ENCODE peak calls at places on chromosomes 16 and 17, in ten cellular contexts. W, S, D, Y, V, T, A, E, O and C are unnamed samples.

GRCh38 chr17:43442711-43443110 is 41.1 kb upstream of the DHX8 start:
- DNase-seq in O (no peak), V (no peak), Y (no peak), D (no peak), W (no peak), T (no peak), A (peak), E (no peak), S (no peak), C (no peak)

GRCh38 chr16:4411684-4412083 is 4.7 kb downstream of the CORO7 start:
- DNase-seq in Y (no peak), D (peak), S (no peak), T (no peak), W (no peak), A (peak), O (no peak), V (no peak), E (no peak), C (no peak)

GRCh38 chr17:83118071-83118841 is 38.8 kb downstream of the METRNL start:
- DNase-seq in A (no peak), D (no peak), V (no peak), O (no peak), T (no peak), W (no peak), Y (no peak), S (no peak), E (no peak), C (no peak)

GRCh38 chr16:88508376-88508867 is 55.3 kb downstream of the ZFPM1 start:
- DNase-seq in S (no peak), D (no peak), V (no peak), Y (no peak), A (no peak), W (no peak), T (no peak), O (no peak), E (no peak), C (no peak)

GRCh38 chr17:80124351-80124981 is 22.5 kb downstream of the EIF4A3 start:
- DNase-seq in D (peak), O (peak), V (no peak), A (peak), E (peak), S (no peak), T (no peak), Y (no peak), W (no peak), C (peak)

GRCh38 chr17:65231086-65231485 is 93.9 kb downstream of the RGS9 start:
- DNase-seq in A (no peak), O (no peak), Y (no peak), V (no peak), W (no peak), S (no peak), D (no peak), T (no peak), E (no peak), C (no peak)

GRCh38 chr17:19262650-19263620 is 25.8 kb downstream of the EPN2 start:
- DNase-seq in S (no peak), A (peak), W (no peak), Y (no peak), O (no peak), E (no peak), D (peak), V (no peak), T (no peak), C (no peak)

GRCh38 chr17:78960945-78961344 is 18.8 kb downstream of the LGALS3BP start:
- DNase-seq in T (no peak), O (no peak), D (no peak), S (no peak), V (no peak), A (peak), W (no peak), E (no peak), Y (peak), C (no peak)

GRCh38 chr17:14845562-14846335 is 419.4 kb downstream of the PMP22 start:
- DNase-seq in W (peak), A (peak), Y (no peak), O (no peak), S (no peak), V (no peak), T (no peak), E (no peak), D (no peak), C (no peak)

GRCh38 chr16:22123759-22124490 is 31.6 kb downstream of the VWA3A start:
- DNase-seq in Y (no peak), E (no peak), D (no peak), S (no peak), T (no peak), W (no peak), V (no peak), A (no peak), O (no peak), C (no peak)

GRCh38 chr17:80586464-80587228 is 42.0 kb downstream of the RPTOR start:
- DNase-seq in T (no peak), S (no peak), W (no peak), Y (peak), O (no peak), D (no peak), E (no peak), V (peak), A (no peak), C (no peak)

GRCh38 chr17:52606098-52606497 is 447.6 kb upstream of the CA10 start:
- DNase-seq in S (no peak), T (no peak), V (no peak), Y (no peak), O (no peak), W (peak), D (no peak), E (no peak), A (peak), C (no peak)

GRCh38 chr17:7060165-7060890 is 16.4 kb upstream of the SLC16A11 start:
- DNase-seq in S (no peak), Y (no peak), V (no peak), D (no peak), A (peak), W (peak), O (no peak), T (no peak), E (no peak), C (no peak)

GRCh38 chr17:1762233-1762905 is 509 bp downstream of the SERPINF1 start:
- DNase-seq in V (peak), W (no peak), Y (no peak), E (no peak), T (peak), O (no peak), D (peak), S (peak), A (peak), C (no peak)

GRCh38 chr17:2075336-2076056 is 20.6 kb downstream of the HIC1 start:
- DNase-seq in Y (no peak), W (no peak), E (no peak), T (no peak), V (no peak), A (peak), D (peak), O (peak), S (no peak), C (no peak)

GRCh38 chr17:83125515-83126274 is 46.3 kb downstream of the METRNL start:
- DNase-seq in S (peak), Y (peak), A (no peak), W (no peak), D (peak), O (peak), V (no peak), E (no peak), T (peak), C (no peak)

GRCh38 chr17:64964796-64965195 is 45.5 kb upstream of the LRRC37A3 start:
- DNase-seq in T (no peak), S (no peak), V (no peak), A (no peak), D (no peak), O (no peak), W (no peak), E (no peak), Y (no peak), C (no peak)

GRCh38 chr16:47358816-47359215 is 102.0 kb downstream of the ITFG1 start:
- DNase-seq in Y (no peak), T (no peak), W (no peak), E (no peak), D (no peak), S (no peak), O (no peak), A (no peak), V (no peak), C (no peak)

GRCh38 chr17:17515921-17516295 is 19.7 kb upstream of the RASD1 start:
- DNase-seq in Y (no peak), D (no peak), S (no peak), E (no peak), W (no peak), O (no peak), T (no peak), A (peak), V (no peak), C (no peak)

GRCh38 chr17:72425796-72426173 is 305.0 kb downstream of the SOX9 start:
- DNase-seq in D (no peak), O (no peak), S (no peak), A (no peak), T (no peak), W (no peak), Y (no peak), E (no peak), V (no peak), C (no peak)

GRCh38 chr16:57648125-57648524 is 19.7 kb downstream of the ADGRG1 start:
- DNase-seq in W (no peak), T (no peak), V (no peak), S (no peak), A (no peak), E (no peak), Y (no peak), O (no peak), D (no peak), C (no peak)

GRCh38 chr16:714558-715447 is at the start of gene METRN:
- DNase-seq in A (peak), S (peak), Y (peak), V (no peak), E (peak), O (peak), T (peak), D (peak), W (no peak), C (peak)

GRCh38 chr16:89393731-89394406 is 96.5 kb downstream of the ANKRD11 start:
- DNase-seq in V (no peak), Y (no peak), O (no peak), S (no peak), T (peak), W (no peak), E (no peak), D (peak), A (no peak), C (no peak)

GRCh38 chr17:1929896-1930750 is 95.0 kb downstream of the RTN4RL1 start:
- DNase-seq in E (no peak), S (no peak), D (no peak), Y (no peak), V (no peak), A (no peak), O (no peak), W (no peak), T (no peak), C (no peak)

GRCh38 chr17:1559047-1559742 is 3.4 kb downstream of the PITPNA start:
- DNase-seq in S (no peak), O (no peak), Y (no peak), E (no peak), D (no peak), V (no peak), A (no peak), W (no peak), T (no peak), C (no peak)

GRCh38 chr17:30503558-30503957 is 26.4 kb downstream of the GOSR1 start:
- DNase-seq in S (no peak), W (no peak), T (no peak), O (no peak), E (no peak), Y (no peak), D (no peak), V (no peak), A (no peak), C (no peak)

GRCh38 chr17:57604771-57605733 is 140.0 kb downstream of the CCDC182 start:
- DNase-seq in O (no peak), E (no peak), S (no peak), V (peak), W (no peak), Y (peak), D (peak), T (no peak), A (peak), C (no peak)

GRCh38 chr17:82858376-82859126 is 18.7 kb upstream of the ZNF750 start:
- DNase-seq in S (no peak), T (no peak), O (no peak), A (no peak), E (no peak), D (no peak), Y (no peak), V (no peak), W (no peak), C (no peak)

GRCh38 chr17:44345497-44346026 is 460 bp downstream of the GRN start:
- DNase-seq in D (no peak), A (peak), S (no peak), T (peak), O (no peak), E (peak), V (no peak), W (peak), Y (peak), C (peak)

GRCh38 chr17:63578769-63579111 is 22.0 kb upstream of the TACO1 start:
- DNase-seq in S (no peak), E (no peak), T (no peak), A (no peak), W (no peak), D (no peak), V (no peak), O (no peak), Y (no peak), C (no peak)

GRCh38 chr17:76714822-76715461 is 4.2 kb upstream of the MXRA7 start:
- DNase-seq in W (no peak), E (peak), S (no peak), O (peak), D (peak), T (peak), Y (peak), A (peak), V (no peak), C (peak)

GRCh38 chr17:10757067-10757466 is 27.2 kb upstream of the TMEM220 start:
- DNase-seq in A (no peak), S (no peak), O (no peak), T (peak), V (no peak), Y (no peak), E (no peak), D (no peak), W (no peak), C (no peak)

GRCh38 chr17:70041575-70041974 is 33.5 kb upstream of the KCNJ16 start:
- DNase-seq in W (no peak), E (no peak), V (no peak), Y (no peak), O (no peak), S (no peak), T (no peak), D (no peak), A (no peak), C (no peak)

GRCh38 chr17:70034158-70034557 is 40.9 kb upstream of the KCNJ16 start:
- DNase-seq in Y (no peak), V (no peak), D (no peak), A (peak), W (no peak), S (no peak), O (no peak), T (no peak), E (no peak), C (no peak)

GRCh38 chr17:70041061-70041460 is 34.0 kb upstream of the KCNJ16 start:
- DNase-seq in E (no peak), A (no peak), Y (no peak), D (no peak), O (no peak), T (no peak), V (no peak), S (no peak), W (no peak), C (no peak)

GRCh38 chr17:70040336-70040735 is 34.7 kb upstream of the KCNJ16 start:
- DNase-seq in V (no peak), D (no peak), O (no peak), A (no peak), E (no peak), W (no peak), Y (no peak), S (no peak), T (no peak), C (no peak)

GRCh38 chr17:70037498-70037897 is 37.5 kb upstream of the KCNJ16 start:
- DNase-seq in Y (no peak), V (no peak), S (no peak), O (no peak), W (no peak), D (no peak), A (no peak), T (no peak), E (no peak), C (no peak)
- TF ChIP-seq CTCF in Y (no peak), V (no peak), S (no peak), O (no peak), W (no peak), D (no peak), A (no peak), T (no peak), E (no peak), C (no peak)

GRCh38 chr17:42163113-42163512 is 8.3 kb upstream of the RAB5C start:
- DNase-seq in Y (no peak), W (no peak), V (no peak), A (no peak), T (no peak), S (no peak), E (no peak), O (no peak), D (no peak), C (peak)
- TF ChIP-seq CTCF in Y (peak), W (peak), V (peak), A (peak), T (peak), S (no peak), E (peak), O (peak), D (no peak), C (peak)

DNA sequence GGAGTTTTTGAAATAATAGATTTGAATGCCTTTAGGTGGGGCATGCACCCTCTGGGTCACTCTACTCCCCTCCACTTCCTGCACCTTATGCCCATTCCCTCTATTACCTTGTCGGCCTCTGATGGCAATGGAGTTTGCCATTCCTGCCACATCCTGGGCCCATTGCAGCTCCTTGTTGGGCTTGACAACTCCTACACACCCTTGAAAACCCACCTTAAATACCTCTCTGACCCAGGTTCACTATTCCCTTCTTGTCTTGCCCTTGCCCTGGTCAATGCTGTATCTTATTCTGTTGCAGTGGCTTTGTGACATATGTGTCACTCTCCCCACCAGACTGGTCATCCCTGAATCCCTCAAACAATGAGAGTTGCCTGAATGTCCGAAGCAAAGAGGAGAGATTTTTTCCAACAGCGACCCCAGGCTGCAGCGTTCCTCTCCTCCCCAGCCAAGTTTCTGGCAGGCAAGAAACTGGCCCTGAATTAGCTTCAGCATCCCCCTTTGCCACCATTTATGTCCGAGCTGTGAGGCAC is 2.4 kb downstream of the CCR7 start:
- DNase-seq in A (no peak), Y (no peak), W (no peak), V (no peak), O (no peak), E (no peak), D (no peak), S (no peak), T (no peak), C (no peak)
- TF ChIP-seq CTCF in A (no peak), Y (no peak), W (no peak), V (no peak), O (no peak), E (no peak), D (no peak), S (no peak), T (no peak), C (no peak)

GRCh38 chr16:67393111-67393789 is at the start of gene TPPP3:
- DNase-seq in D (peak), O (peak), T (peak), E (peak), A (peak), S (peak), Y (no peak), V (no peak), W (no peak), C (peak)
- TF ChIP-seq CTCF in D (peak), O (peak), T (peak), E (peak), A (peak), S (peak), Y (no peak), V (peak), W (peak), C (peak)

DNA sequence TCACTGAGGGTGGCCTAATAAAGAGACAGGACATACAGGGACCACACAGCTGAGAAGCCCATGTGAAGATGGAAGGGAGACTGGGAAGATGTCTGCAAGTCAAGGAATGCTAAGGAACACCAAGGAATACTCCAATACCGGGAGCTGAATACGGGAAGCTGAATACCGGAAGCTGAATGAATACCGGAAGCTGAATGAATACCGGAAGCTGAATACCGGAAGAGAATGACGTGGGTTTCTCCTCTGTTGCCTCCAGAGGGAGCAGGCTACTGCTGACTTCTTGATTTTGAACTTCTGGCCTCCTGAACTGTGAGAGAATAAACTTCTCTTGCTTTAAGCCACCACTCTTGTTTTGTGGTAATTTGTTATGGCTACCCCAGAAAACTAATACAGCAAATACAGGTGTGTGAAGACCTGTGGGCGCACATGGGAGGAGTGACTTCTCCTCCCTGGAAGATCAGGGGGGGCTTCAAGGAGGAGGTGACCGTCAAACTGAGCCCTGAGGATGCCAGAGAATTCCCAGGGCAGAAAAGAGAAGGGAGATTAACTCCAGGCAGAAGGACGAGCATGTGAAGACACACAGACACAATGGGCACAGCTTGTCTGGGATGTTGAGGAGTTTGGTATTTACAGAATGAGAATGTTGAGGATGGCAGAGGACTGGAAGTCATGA is 259.9 kb downstream of the IRF8 start:
- DNase-seq in T (no peak), V (no peak), E (no peak), W (no peak), A (peak), S (no peak), Y (no peak), O (no peak), D (no peak), C (no peak)
- TF ChIP-seq CTCF in T (no peak), V (peak), E (peak), W (no peak), A (no peak), S (no peak), Y (no peak), O (no peak), D (no peak), C (no peak)

GRCh38 chr17:48068491-48068961 is 20.4 kb downstream of the NFE2L1 start:
- DNase-seq in A (no peak), S (no peak), W (no peak), V (no peak), T (no peak), Y (peak), D (peak), O (no peak), E (no peak), C (peak)

GRCh38 chr17:48066192-48066591 is 18.0 kb downstream of the NFE2L1 start:
- DNase-seq in D (no peak), A (no peak), W (no peak), S (no peak), Y (no peak), O (no peak), E (no peak), T (peak), V (no peak), C (no peak)

GRCh38 chr17:48064638-48065037 is 16.5 kb downstream of the NFE2L1 start:
- DNase-seq in O (no peak), W (no peak), A (no peak), T (no peak), S (no peak), D (peak), V (no peak), Y (no peak), E (no peak), C (no peak)

GRCh38 chr17:48067245-48067644 is 19.1 kb downstream of the NFE2L1 start:
- DNase-seq in D (peak), O (no peak), V (no peak), Y (no peak), W (no peak), E (no peak), T (no peak), A (no peak), S (no peak), C (no peak)

GRCh38 chr17:48066656-48067055 is 18.5 kb downstream of the NFE2L1 start:
- DNase-seq in D (no peak), W (no peak), O (no peak), T (no peak), S (no peak), E (no peak), A (no peak), V (no peak), Y (no peak), C (no peak)
- TF ChIP-seq CTCF in D (no peak), W (no peak), O (no peak), T (no peak), S (no peak), E (no peak), A (no peak), V (no peak), Y (no peak), C (no peak)

DNA sequence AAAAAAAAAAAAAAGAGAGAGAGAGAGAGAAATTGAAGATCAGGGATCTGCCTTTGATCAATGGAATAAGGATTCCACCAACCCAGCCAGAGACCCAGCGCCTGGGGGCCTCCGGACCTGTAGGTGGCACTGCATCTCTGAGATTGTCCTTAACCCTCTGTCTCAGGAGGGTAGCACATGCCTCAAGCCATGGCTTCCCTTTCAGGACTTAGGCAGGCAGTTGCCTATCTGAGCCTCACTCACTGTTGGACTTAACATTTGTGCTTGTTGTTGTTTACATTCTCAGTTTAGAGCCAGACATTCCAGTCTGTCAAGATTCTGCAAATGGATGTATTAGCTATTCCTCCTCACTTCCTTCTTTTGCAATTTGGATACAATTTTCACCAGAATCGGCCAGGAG is 5.1 kb upstream of the SCNN1B start:
- DNase-seq in O (no peak), E (no peak), D (no peak), T (no peak), W (no peak), S (no peak), Y (peak), V (no peak), A (no peak), C (no peak)
- TF ChIP-seq CTCF in O (no peak), E (peak), D (no peak), T (no peak), W (peak), S (no peak), Y (peak), V (no peak), A (no peak), C (no peak)